ENCODE peak calls at places on chromosomes 13 and 19, in five cellular contexts. L is stimulated activated CD4-positive, alpha-beta T cell treated with anti-CD3 and anti-CD28 coated beads, Interleukin-1b, Interleukin-23, amount 100 ng/mL, for 24 hours; E is PC-9; O is left cardiac atrium; D is activated T-helper 1 cell treated with anti-CD3 and anti-CD28 coated beads, Interleukin-12 subunit alpha, Interleukin-12 subunit beta, Interleukin-2, Interleukin-4 antibody, amounts not matched to agents 30 ng/mL and 10 ng/mL and 1 ng/mL, durations not matched to agents 14 hours and 24 hours and 36 hours. V is an unnamed sample.

GRCh38 chr13:30376426-30377311 is 45.6 kb upstream of the UBE2L5 start:
- DNase-seq in L (no peak), E (no peak), O (no peak), D (peak), V (no peak)

GRCh38 chr13:75454497-75454896 is 27.5 kb downstream of the TBC1D4 start:
- DNase-seq in L (no peak), E (no peak), O (no peak), D (no peak), V (no peak)

GRCh38 chr13:112098699-112099098 is 31.8 kb downstream of the SOX1 start:
- DNase-seq in L (no peak), E (no peak), O (no peak), D (no peak), V (no peak)

GRCh38 chr19:6413291-6413690 is 11.3 kb downstream of the KHSRP start:
- DNase-seq in L (no peak), E (no peak), O (no peak), D (no peak), V (no peak)

GRCh38 chr13:80469841-80470378 is 129.0 kb upstream of the SPRY2 start:
- DNase-seq in L (no peak), E (peak), O (peak), D (no peak), V (peak)

GRCh38 chr19:3578390-3578789 is 5.6 kb downstream of the HMG20B start:
- DNase-seq in L (no peak), E (no peak), O (no peak), D (no peak), V (no peak)

GRCh38 chr19:44775676-44776240 is 1.9 kb upstream of the CBLC start:
- DNase-seq in L (no peak), E (no peak), O (no peak), D (no peak), V (no peak)

GRCh38 chr13:82698383-82698782 is 1183.9 kb downstream of the SLITRK1 start:
- DNase-seq in L (no peak), E (no peak), O (no peak), D (no peak), V (no peak)

GRCh38 chr13:97254809-97255208 is 32.7 kb downstream of the MBNL2 start:
- DNase-seq in L (no peak), E (peak), O (no peak), D (no peak), V (no peak)

GRCh38 chr13:27721681-27722080 is 70.6 kb upstream of the GSX1 start:
- DNase-seq in L (no peak), E (no peak), O (no peak), D (no peak), V (no peak)

GRCh38 chr13:40345654-40346372 is 320.6 kb downstream of the FOXO1 start:
- DNase-seq in L (no peak), E (no peak), O (peak), D (no peak), V (peak)

GRCh38 chr13:67438465-67438864 is 208.3 kb upstream of the PCDH9 start:
- DNase-seq in L (no peak), E (no peak), O (no peak), D (no peak), V (no peak)

GRCh38 chr13:103876571-103876970 is 810.4 kb upstream of the SLC10A2 start:
- DNase-seq in L (no peak), E (no peak), O (no peak), D (no peak), V (no peak)

GRCh38 chr13:31521466-31521865 is 217.9 kb upstream of the RXFP2 start:
- DNase-seq in L (no peak), E (no peak), O (no peak), D (no peak), V (no peak)

GRCh38 chr19:15640904-15641597 is 354 bp downstream of the CYP4F3 start:
- DNase-seq in L (no peak), E (peak), O (no peak), D (no peak), V (no peak)

GRCh38 chr13:75839418-75839817 is 203.3 kb downstream of the LMO7 start:
- DNase-seq in L (no peak), E (no peak), O (no peak), D (no peak), V (no peak)

GRCh38 chr19:40744554-40745401 is 5.5 kb downstream of the ACTMAP start:
- DNase-seq in L (no peak), E (no peak), O (no peak), D (no peak), V (no peak)

GRCh38 chr13:102978168-102978567 is 88.0 kb downstream of the SLC10A2 start:
- DNase-seq in L (no peak), E (no peak), O (no peak), D (no peak), V (no peak)

GRCh38 chr19:15124572-15125231 is 17.5 kb downstream of the SYDE1 start:
- DNase-seq in L (no peak), E (no peak), O (peak), D (no peak), V (no peak)

GRCh38 chr13:25473864-25474263 is 102.1 kb downstream of the ATP8A2 start:
- DNase-seq in L (no peak), E (no peak), O (no peak), D (no peak), V (no peak)

GRCh38 chr19:30128211-30128610 is 186.2 kb downstream of the URI1 start:
- DNase-seq in L (no peak), E (no peak), O (no peak), D (no peak), V (no peak)

GRCh38 chr13:58977085-58977484 is 1186.6 kb downstream of the DIAPH3 start:
- DNase-seq in L (no peak), E (no peak), O (no peak), D (no peak), V (no peak)

GRCh38 chr13:110887242-110887954 is 27.5 kb downstream of the ANKRD10 start:
- DNase-seq in L (no peak), E (no peak), O (no peak), D (no peak), V (no peak)

GRCh38 chr13:111536239-111536638 is 215.8 kb downstream of the TEX29 start:
- DNase-seq in L (no peak), E (no peak), O (no peak), D (no peak), V (no peak)

GRCh38 chr13:111904166-111904565 is 162.8 kb upstream of the SOX1 start:
- DNase-seq in L (no peak), E (no peak), O (no peak), D (no peak), V (no peak)

GRCh38 chr19:55680339-55681130 is 5.5 kb downstream of the EPN1 start:
- DNase-seq in L (no peak), E (no peak), O (no peak), D (no peak), V (no peak)

GRCh38 chr13:74243637-74244526 is 109.7 kb upstream of the KLF12 start:
- DNase-seq in L (no peak), E (no peak), O (no peak), D (no peak), V (no peak)

GRCh38 chr13:99605417-99606321 is 104.4 kb downstream of the TM9SF2 start:
- DNase-seq in L (peak), E (no peak), O (peak), D (peak), V (peak)

GRCh38 chr19:43956827-43957226 is 5.8 kb downstream of the ZNF221 start:
- DNase-seq in L (no peak), E (no peak), O (no peak), D (no peak), V (no peak)

V was measured in heart right ventricle.